ENCODE peak calls at places on chromosomes 7 and 10, in seven cellular contexts. G, Y, P, I, Z, T and E are unnamed samples.

GRCh38 chr7:40709077-40709964 is 574.5 kb downstream of the SUGCT start:
- DNase-seq in P (no peak), T (no peak), I (no peak), Y (no peak), Z (no peak), G (no peak), E (no peak)

GRCh38 chr7:64882341-64883112 is 20.5 kb upstream of the ZNF273 start:
- DNase-seq in G (peak), P (peak), Z (peak), I (no peak), T (no peak), Y (no peak), E (no peak)

GRCh38 chr7:374706-375490 is 84.9 kb downstream of the FOXL3 start:
- DNase-seq in Y (no peak), T (no peak), P (no peak), I (no peak), Z (peak), G (peak), E (no peak)

GRCh38 chr10:37856881-37857286 is 526 bp downstream of the ZNF248 start:
- DNase-seq in I (no peak), Z (peak), T (peak), G (peak), P (no peak), Y (no peak), E (no peak)

GRCh38 chr7:22962775-22963358 is 51.1 kb downstream of the HYCC1 start:
- DNase-seq in I (no peak), T (no peak), Y (no peak), P (no peak), Z (no peak), G (no peak), E (no peak)

GRCh38 chr7:5606235-5606634 is 175.2 kb downstream of the RNF216 start:
- DNase-seq in Z (no peak), Y (no peak), I (no peak), T (no peak), P (no peak), G (no peak), E (no peak)

GRCh38 chr7:70218006-70218405 is 619.7 kb downstream of the AUTS2 start:
- DNase-seq in P (no peak), G (no peak), I (no peak), Z (no peak), Y (no peak), T (no peak), E (no peak)

GRCh38 chr10:114328278-114328812 is 76.0 kb downstream of the AFAP1L2 start:
- DNase-seq in T (no peak), I (no peak), G (no peak), P (no peak), Y (no peak), Z (no peak), E (no peak)

GRCh38 chr10:49324711-49325110 is 25.7 kb downstream of the C10orf71 start:
- DNase-seq in T (no peak), Y (no peak), Z (no peak), P (peak), I (no peak), G (no peak), E (no peak)

GRCh38 chr10:42926831-42927230 is 144.2 kb downstream of the BMS1 start:
- DNase-seq in I (no peak), P (peak), T (no peak), Z (no peak), Y (no peak), G (no peak), E (peak)

GRCh38 chr7:7595451-7595850 is 28.8 kb downstream of the MIOS start:
- DNase-seq in Z (no peak), I (no peak), G (no peak), T (peak), Y (no peak), P (peak), E (no peak)

GRCh38 chr10:6120691-6121090 is 31.9 kb downstream of the RBM17 start:
- DNase-seq in G (no peak), I (no peak), T (no peak), P (peak), Y (no peak), Z (no peak), E (no peak)

GRCh38 chr10:116827214-116827671 is 22.1 kb upstream of the ENO4 start:
- DNase-seq in I (no peak), P (no peak), Y (no peak), T (no peak), G (no peak), Z (no peak), E (no peak)

GRCh38 chr10:89428873-89429272 is 14.5 kb downstream of the IFIT5 start:
- DNase-seq in Z (peak), Y (no peak), G (no peak), I (no peak), T (no peak), P (peak), E (no peak)

GRCh38 chr7:27148776-27149641 is 1.4 kb upstream of the HOXA6 start:
- DNase-seq in Z (peak), I (no peak), P (no peak), T (no peak), G (no peak), Y (no peak), E (no peak)

GRCh38 chr10:104868231-104868630 is 227.1 kb downstream of the SORCS3 start:
- DNase-seq in P (no peak), Z (no peak), G (no peak), Y (no peak), T (no peak), I (no peak), E (no peak)
- H3K4me3 ChIP-seq in P (no peak), Z (no peak), G (no peak), Y (no peak), T (no peak), I (no peak), E (no peak)

GRCh38 chr10:126160571-126160970 is 227.7 kb downstream of the ADAM12 start:
- DNase-seq in Y (no peak), Z (no peak), I (no peak), P (no peak), T (no peak), G (no peak), E (no peak)
- TF ChIP-seq CTCF in Y (no peak), Z (no peak), I (no peak), P (no peak), T (no peak), G (no peak), E (no peak)

GRCh38 chr7:93575555-93576397 is 1.3 kb upstream of the CALCR start:
- DNase-seq in Z (no peak), G (peak), I (no peak), P (peak), Y (no peak), T (peak), E (no peak)
- H3K4me3 ChIP-seq in Z (no peak), G (no peak), I (no peak), P (no peak), Y (no peak), T (peak), E (peak)

DNA sequence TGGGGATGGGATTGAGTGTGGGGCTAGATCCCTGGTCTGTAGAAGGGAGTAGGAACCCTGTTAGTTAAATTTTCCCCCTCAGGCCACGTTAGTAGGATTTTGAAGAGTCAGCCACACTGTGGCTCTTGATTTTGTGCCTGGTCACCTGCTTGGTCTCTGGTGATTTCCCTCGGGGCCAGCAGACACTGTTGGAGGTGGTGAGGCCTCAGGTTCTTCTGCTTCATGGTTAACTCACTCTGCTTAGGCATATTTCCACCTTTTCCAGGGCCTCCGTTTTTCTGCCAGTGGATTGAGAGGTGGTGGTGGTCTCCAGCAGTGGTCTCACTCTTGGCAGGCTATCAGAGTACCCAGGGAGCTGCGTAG is 4.1 kb downstream of the TSPAN14 start:
- DNase-seq in P (no peak), T (no peak), Y (no peak), Z (no peak), I (no peak), G (no peak), E (no peak)
- TF ChIP-seq CTCF in P (no peak), T (no peak), Y (no peak), Z (no peak), I (no peak), G (no peak), E (no peak)

DNA sequence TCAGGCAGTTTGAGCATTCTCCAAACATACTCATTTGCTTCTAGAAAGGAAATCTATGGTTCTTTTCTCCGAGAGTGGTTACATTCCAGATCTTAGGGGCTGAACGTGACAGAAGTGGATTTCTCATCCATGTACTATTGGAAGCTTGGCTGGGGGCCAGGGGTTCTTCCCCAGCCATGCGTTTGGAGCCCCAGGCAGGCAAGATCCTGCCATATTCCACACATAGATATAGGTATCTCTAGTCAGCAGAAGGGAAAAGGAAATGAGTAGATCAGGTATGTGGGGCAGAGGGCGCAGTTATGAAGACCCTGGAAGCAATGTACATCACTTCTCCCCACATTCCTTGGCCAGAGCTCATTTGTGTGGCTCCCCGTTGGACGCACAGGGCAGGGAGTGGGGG is 299.8 kb downstream of the CCDC3 start:
- DNase-seq in Z (no peak), P (no peak), G (no peak), T (no peak), I (no peak), Y (no peak), E (no peak)
- H3K4me3 ChIP-seq in Z (no peak), P (no peak), G (no peak), T (no peak), I (no peak), Y (no peak), E (no peak)

GRCh38 chr7:15503603-15504280 is 58.1 kb downstream of the AGMO start:
- DNase-seq in P (peak), G (no peak), Z (no peak), I (no peak), T (no peak), Y (no peak), E (no peak)
- TF ChIP-seq CTCF in P (peak), G (no peak), Z (no peak), I (no peak), T (no peak), Y (no peak), E (peak)

GRCh38 chr10:66717221-66717981 is 208.4 kb upstream of the LRRTM3 start:
- DNase-seq in I (no peak), T (no peak), Z (no peak), P (no peak), G (no peak), Y (no peak), E (peak)
- H3K4me3 ChIP-seq in I (no peak), T (no peak), Z (no peak), P (no peak), G (no peak), Y (no peak), E (no peak)

GRCh38 chr7:28536259-28536658 is 123.9 kb downstream of the CREB5 start:
- DNase-seq in G (no peak), P (peak), Y (no peak), Z (peak), T (peak), I (no peak), E (no peak)
- TF ChIP-seq CTCF in G (peak), P (peak), Y (peak), Z (peak), T (no peak), I (peak), E (peak)

DNA sequence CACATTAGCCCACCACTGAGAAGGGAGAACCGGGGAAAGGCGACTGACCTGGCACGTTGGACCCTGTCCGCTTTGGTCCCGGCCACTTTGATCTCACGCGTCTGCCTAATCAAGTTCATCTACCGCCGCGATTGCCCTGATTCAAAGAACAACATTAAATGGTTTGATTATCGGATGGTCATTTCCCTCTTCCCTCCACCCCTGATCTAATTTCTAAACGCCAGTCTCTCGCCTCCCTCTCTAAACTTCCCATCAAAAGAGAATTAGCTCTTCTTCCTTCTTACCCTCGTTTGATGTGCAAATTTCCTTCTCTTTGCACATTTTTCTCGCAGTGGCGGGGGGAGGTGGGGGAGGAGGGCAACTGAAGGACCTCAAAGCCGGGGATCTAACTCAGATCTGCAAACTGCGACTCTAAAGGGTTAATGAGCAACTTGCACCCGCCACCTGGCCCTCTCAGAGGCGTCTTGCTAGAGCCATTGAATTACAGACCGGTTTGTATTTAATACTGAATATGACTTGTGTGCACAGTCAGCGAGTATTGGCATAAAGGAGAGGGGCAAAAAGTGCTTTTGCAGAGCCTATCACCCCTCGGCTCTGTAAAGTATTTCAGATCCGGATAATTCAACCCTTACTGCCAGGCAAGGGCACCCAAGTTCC is 603 bp upstream of the DKK1 start:
- DNase-seq in Z (no peak), T (no peak), Y (no peak), G (no peak), P (peak), I (no peak), E (no peak)
- H3K4me3 ChIP-seq in Z (peak), T (peak), Y (peak), G (peak), P (peak), I (peak), E (peak)